ENCODE peak calls at places on chromosome 6, in ten cellular contexts. One of them, this sample, is unnamed. For H3K4me1, the result is how much of the 10 kb centered on the place peaks cover.

GRCh38 chr6:75220365-75220764 is 14.5 kb upstream of the COL12A1 start:
- DNase-seq in CD8-positive, alpha-beta T cell: no peak
- DNase-seq in HAP-1: no peak
- DNase-seq in spleen: no peak
- DNase-seq in left lung: no peak
- DNase-seq in tibial artery: no peak
- DNase-seq in heart left ventricle: no peak
- DNase-seq in heart right ventricle: no peak
- DNase-seq in mucosa of descending colon: no peak
- DNase-seq in uterus: no peak
- DNase-seq in this sample: no peak

GRCh38 chr6:100573169-100573568 is 108.4 kb upstream of the SIM1 start:
- DNase-seq in left lung: no peak
- DNase-seq in mucosa of descending colon: no peak
- DNase-seq in spleen: no peak
- DNase-seq in CD8-positive, alpha-beta T cell: no peak
- DNase-seq in HAP-1: peak
- DNase-seq in heart left ventricle: no peak
- DNase-seq in uterus: no peak
- DNase-seq in heart right ventricle: no peak
- DNase-seq in tibial artery: no peak
- DNase-seq in this sample: no peak

GRCh38 chr6:157283330-157283898 is 39.9 kb downstream of the TMEM242 start:
- DNase-seq in heart left ventricle: no peak
- DNase-seq in HAP-1: no peak
- DNase-seq in CD8-positive, alpha-beta T cell: no peak
- DNase-seq in heart right ventricle: no peak
- DNase-seq in left lung: no peak
- DNase-seq in spleen: no peak
- DNase-seq in tibial artery: no peak
- DNase-seq in uterus: no peak
- DNase-seq in mucosa of descending colon: no peak
- DNase-seq in this sample: no peak

GRCh38 chr6:111692327-111693164 is 86.9 kb upstream of the TRAF3IP2 start:
- DNase-seq in CD8-positive, alpha-beta T cell: no peak
- DNase-seq in heart left ventricle: no peak
- DNase-seq in spleen: no peak
- DNase-seq in left lung: no peak
- DNase-seq in HAP-1: no peak
- DNase-seq in mucosa of descending colon: peak
- DNase-seq in heart right ventricle: peak
- DNase-seq in uterus: no peak
- DNase-seq in tibial artery: no peak
- DNase-seq in this sample: no peak

GRCh38 chr6:22556298-22556697 is 13.1 kb upstream of the HDGFL1 start:
- DNase-seq in CD8-positive, alpha-beta T cell: no peak
- DNase-seq in spleen: no peak
- DNase-seq in mucosa of descending colon: no peak
- DNase-seq in tibial artery: no peak
- DNase-seq in heart right ventricle: peak
- DNase-seq in heart left ventricle: no peak
- DNase-seq in left lung: no peak
- DNase-seq in HAP-1: no peak
- DNase-seq in uterus: peak
- DNase-seq in this sample: no peak

GRCh38 chr6:126341126-126341525 is 1.2 kb downstream of the CENPW start:
- DNase-seq in HAP-1: no peak
- DNase-seq in heart left ventricle: no peak
- DNase-seq in mucosa of descending colon: no peak
- DNase-seq in uterus: no peak
- DNase-seq in heart right ventricle: no peak
- DNase-seq in tibial artery: no peak
- DNase-seq in left lung: no peak
- DNase-seq in spleen: no peak
- DNase-seq in CD8-positive, alpha-beta T cell: no peak
- DNase-seq in this sample: no peak

GRCh38 chr6:113464959-113465358 is 392.2 kb upstream of the MARCKS start:
- DNase-seq in heart right ventricle: no peak
- DNase-seq in mucosa of descending colon: no peak
- DNase-seq in uterus: no peak
- DNase-seq in CD8-positive, alpha-beta T cell: no peak
- DNase-seq in HAP-1: no peak
- DNase-seq in heart left ventricle: no peak
- DNase-seq in left lung: no peak
- DNase-seq in spleen: no peak
- DNase-seq in tibial artery: no peak
- DNase-seq in this sample: no peak

GRCh38 chr6:35448191-35448590 is 3.9 kb upstream of the FANCE start:
- DNase-seq in heart left ventricle: no peak
- DNase-seq in heart right ventricle: no peak
- DNase-seq in uterus: no peak
- DNase-seq in left lung: no peak
- DNase-seq in CD8-positive, alpha-beta T cell: no peak
- DNase-seq in tibial artery: no peak
- DNase-seq in HAP-1: peak
- DNase-seq in mucosa of descending colon: no peak
- DNase-seq in spleen: no peak
- DNase-seq in this sample: no peak

DNA sequence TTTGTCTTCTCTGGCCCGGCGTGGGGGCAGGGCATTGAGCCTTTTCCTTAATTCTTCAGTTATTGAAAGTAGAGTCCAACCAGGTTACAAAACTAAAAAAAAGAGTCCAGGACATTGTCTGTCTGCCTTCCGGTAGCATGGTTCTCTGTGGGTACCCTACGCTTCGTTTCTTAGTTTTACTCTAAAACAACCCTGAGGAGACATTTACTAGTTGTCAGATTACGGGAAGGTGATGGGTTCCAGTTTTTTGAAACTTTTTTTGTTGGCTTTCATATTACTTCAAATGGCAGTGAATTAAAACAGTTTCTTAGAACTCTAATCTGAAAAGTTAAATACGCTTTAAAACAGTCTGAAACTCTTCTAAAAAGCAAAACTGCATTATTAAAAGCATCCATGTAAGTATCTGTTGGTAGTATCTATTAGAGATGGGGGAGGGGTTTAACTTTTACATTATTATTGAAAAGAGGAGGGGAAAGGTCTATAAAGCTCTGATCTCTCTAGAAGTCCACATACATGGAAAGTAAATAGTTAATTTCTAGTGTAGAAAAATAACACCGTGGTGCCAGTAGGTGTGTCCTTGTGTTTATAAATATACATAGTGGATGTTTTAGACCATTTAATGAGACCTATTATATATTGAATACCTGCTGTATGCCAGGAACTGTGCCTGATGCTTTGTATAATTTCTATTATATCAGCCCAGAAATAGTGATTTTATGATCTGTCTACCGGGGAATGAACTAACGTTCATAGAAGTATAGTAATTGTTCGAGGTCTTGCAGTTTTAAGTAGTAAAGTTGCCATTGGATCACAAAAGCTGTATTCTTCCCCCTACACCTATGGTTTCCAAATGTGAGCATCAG is 2.3 kb downstream of the BICRAL start:
- DNase-seq in CD8-positive, alpha-beta T cell: no peak
- DNase-seq in left lung: no peak
- DNase-seq in heart right ventricle: no peak
- DNase-seq in mucosa of descending colon: peak
- DNase-seq in heart left ventricle: no peak
- DNase-seq in spleen: no peak
- DNase-seq in HAP-1: no peak
- DNase-seq in uterus: no peak
- DNase-seq in tibial artery: no peak
- DNase-seq in this sample: no peak
- H3K4me1 ChIP-seq in CD8-positive, alpha-beta T cell: half or more
- H3K4me1 ChIP-seq in left lung: half or more
- H3K4me1 ChIP-seq in heart right ventricle: half or more
- H3K4me1 ChIP-seq in mucosa of descending colon: under half
- H3K4me1 ChIP-seq in heart left ventricle: under half
- H3K4me1 ChIP-seq in spleen: half or more
- H3K4me1 ChIP-seq in HAP-1: under half
- H3K4me1 ChIP-seq in uterus: under half
- H3K4me1 ChIP-seq in tibial artery: under half
- H3K4me1 ChIP-seq in this sample: half or more

GRCh38 chr6:27812078-27812804 is 100.0 kb downstream of the OR2B2 start:
- DNase-seq in heart left ventricle: no peak
- DNase-seq in tibial artery: no peak
- DNase-seq in mucosa of descending colon: no peak
- DNase-seq in CD8-positive, alpha-beta T cell: no peak
- DNase-seq in left lung: no peak
- DNase-seq in heart right ventricle: no peak
- DNase-seq in spleen: no peak
- DNase-seq in uterus: no peak
- DNase-seq in HAP-1: no peak
- DNase-seq in this sample: no peak

GRCh38 chr6:27810768-27811298 is 101.4 kb downstream of the OR2B2 start:
- DNase-seq in uterus: no peak
- DNase-seq in left lung: no peak
- DNase-seq in mucosa of descending colon: peak
- DNase-seq in heart right ventricle: no peak
- DNase-seq in CD8-positive, alpha-beta T cell: no peak
- DNase-seq in HAP-1: peak
- DNase-seq in tibial artery: no peak
- DNase-seq in spleen: no peak
- DNase-seq in heart left ventricle: no peak
- DNase-seq in this sample: no peak

GRCh38 chr6:27809939-27810767 is 102.0 kb downstream of the OR2B2 start:
- DNase-seq in uterus: peak
- DNase-seq in spleen: peak
- DNase-seq in CD8-positive, alpha-beta T cell: peak
- DNase-seq in heart right ventricle: peak
- DNase-seq in tibial artery: peak
- DNase-seq in heart left ventricle: peak
- DNase-seq in HAP-1: peak
- DNase-seq in mucosa of descending colon: peak
- DNase-seq in left lung: peak
- DNase-seq in this sample: peak

GRCh38 chr6:27811383-27811782 is 100.8 kb downstream of the OR2B2 start:
- DNase-seq in uterus: no peak
- DNase-seq in tibial artery: no peak
- DNase-seq in CD8-positive, alpha-beta T cell: no peak
- DNase-seq in heart right ventricle: no peak
- DNase-seq in HAP-1: no peak
- DNase-seq in mucosa of descending colon: no peak
- DNase-seq in spleen: no peak
- DNase-seq in heart left ventricle: no peak
- DNase-seq in left lung: no peak
- DNase-seq in this sample: no peak

GRCh38 chr6:27809067-27809938 is 102.9 kb downstream of the OR2B2 start:
- DNase-seq in left lung: no peak
- DNase-seq in heart left ventricle: no peak
- DNase-seq in tibial artery: no peak
- DNase-seq in heart right ventricle: no peak
- DNase-seq in spleen: no peak
- DNase-seq in mucosa of descending colon: no peak
- DNase-seq in HAP-1: no peak
- DNase-seq in CD8-positive, alpha-beta T cell: no peak
- DNase-seq in uterus: no peak
- DNase-seq in this sample: no peak
- H3K4me3 ChIP-seq in left lung: peak
- H3K4me3 ChIP-seq in heart left ventricle: peak
- H3K4me3 ChIP-seq in tibial artery: peak
- H3K4me3 ChIP-seq in heart right ventricle: peak
- H3K4me3 ChIP-seq in spleen: peak
- H3K4me3 ChIP-seq in mucosa of descending colon: peak
- H3K4me3 ChIP-seq in HAP-1: peak
- H3K4me3 ChIP-seq in CD8-positive, alpha-beta T cell: peak
- H3K4me3 ChIP-seq in uterus: peak
- H3K4me3 ChIP-seq in this sample: peak

DNA sequence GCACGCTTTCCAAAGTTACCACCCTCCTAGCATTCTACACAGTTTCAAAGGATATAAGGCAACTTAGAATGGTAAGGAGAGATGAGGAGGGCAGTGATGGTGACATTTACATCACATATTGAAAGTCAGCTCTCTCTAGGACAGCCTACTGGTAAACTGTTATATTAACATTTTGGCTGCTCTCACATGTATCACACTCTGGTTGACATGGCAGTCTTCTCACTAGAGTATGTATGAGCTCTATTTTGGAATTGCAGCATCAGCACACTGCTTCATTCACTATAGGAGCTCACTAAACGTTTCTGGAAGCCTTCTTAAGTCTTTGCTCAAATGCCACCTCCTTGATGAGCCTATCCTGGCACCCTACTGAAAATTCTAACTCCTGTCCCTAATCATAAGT is 135.6 kb upstream of the ENPP5 start:
- DNase-seq in tibial artery: no peak
- DNase-seq in left lung: no peak
- DNase-seq in CD8-positive, alpha-beta T cell: no peak
- DNase-seq in uterus: no peak
- DNase-seq in heart right ventricle: no peak
- DNase-seq in spleen: no peak
- DNase-seq in HAP-1: no peak
- DNase-seq in mucosa of descending colon: no peak
- DNase-seq in heart left ventricle: no peak
- DNase-seq in this sample: no peak
- H3K4me1 ChIP-seq in tibial artery: under half
- H3K4me1 ChIP-seq in left lung: under half
- H3K4me1 ChIP-seq in CD8-positive, alpha-beta T cell: under half
- H3K4me1 ChIP-seq in uterus: under half
- H3K4me1 ChIP-seq in heart right ventricle: under half
- H3K4me1 ChIP-seq in spleen: under half
- H3K4me1 ChIP-seq in HAP-1: under half
- H3K4me1 ChIP-seq in mucosa of descending colon: under half
- H3K4me1 ChIP-seq in heart left ventricle: under half
- H3K4me1 ChIP-seq in this sample: under half

GRCh38 chr6:33595001-33595846 is 15.1 kb upstream of the BAK1 start:
- DNase-seq in spleen: no peak
- DNase-seq in tibial artery: peak
- DNase-seq in left lung: no peak
- DNase-seq in heart left ventricle: no peak
- DNase-seq in uterus: no peak
- DNase-seq in HAP-1: no peak
- DNase-seq in mucosa of descending colon: no peak
- DNase-seq in CD8-positive, alpha-beta T cell: no peak
- DNase-seq in heart right ventricle: no peak
- DNase-seq in this sample: no peak

GRCh38 chr6:33591633-33592032 is 11.6 kb upstream of the BAK1 start:
- DNase-seq in heart left ventricle: no peak
- DNase-seq in HAP-1: no peak
- DNase-seq in left lung: no peak
- DNase-seq in tibial artery: no peak
- DNase-seq in uterus: no peak
- DNase-seq in CD8-positive, alpha-beta T cell: no peak
- DNase-seq in spleen: no peak
- DNase-seq in mucosa of descending colon: no peak
- DNase-seq in heart right ventricle: no peak
- DNase-seq in this sample: no peak

GRCh38 chr6:33592595-33593413 is 12.7 kb upstream of the BAK1 start:
- DNase-seq in heart left ventricle: no peak
- DNase-seq in CD8-positive, alpha-beta T cell: no peak
- DNase-seq in HAP-1: peak
- DNase-seq in left lung: no peak
- DNase-seq in mucosa of descending colon: peak
- DNase-seq in heart right ventricle: no peak
- DNase-seq in uterus: no peak
- DNase-seq in tibial artery: peak
- DNase-seq in spleen: peak
- DNase-seq in this sample: peak

GRCh38 chr6:33592280-33592594 is 12.2 kb upstream of the BAK1 start:
- DNase-seq in heart right ventricle: no peak
- DNase-seq in CD8-positive, alpha-beta T cell: no peak
- DNase-seq in tibial artery: no peak
- DNase-seq in mucosa of descending colon: no peak
- DNase-seq in HAP-1: no peak
- DNase-seq in left lung: no peak
- DNase-seq in heart left ventricle: no peak
- DNase-seq in uterus: no peak
- DNase-seq in spleen: no peak
- DNase-seq in this sample: no peak

GRCh38 chr6:33593414-33593727 is 13.3 kb upstream of the BAK1 start:
- DNase-seq in spleen: no peak
- DNase-seq in tibial artery: no peak
- DNase-seq in left lung: no peak
- DNase-seq in HAP-1: no peak
- DNase-seq in mucosa of descending colon: no peak
- DNase-seq in heart left ventricle: no peak
- DNase-seq in heart right ventricle: no peak
- DNase-seq in CD8-positive, alpha-beta T cell: no peak
- DNase-seq in uterus: no peak
- DNase-seq in this sample: no peak
- H3K4me3 ChIP-seq in spleen: peak
- H3K4me3 ChIP-seq in tibial artery: no peak
- H3K4me3 ChIP-seq in left lung: no peak
- H3K4me3 ChIP-seq in HAP-1: no peak
- H3K4me3 ChIP-seq in mucosa of descending colon: no peak
- H3K4me3 ChIP-seq in heart left ventricle: no peak
- H3K4me3 ChIP-seq in heart right ventricle: peak
- H3K4me3 ChIP-seq in CD8-positive, alpha-beta T cell: peak
- H3K4me3 ChIP-seq in uterus: no peak
- H3K4me3 ChIP-seq in this sample: peak